ENCODE peak calls at places on chromosomes 11 and 22, in five cellular contexts. C is Caco-2; R is stimulated activated naive CD4-positive, alpha-beta T cell; Q is ureter; O is activated T-cell treated with anti-CD3 and anti-CD28 coated beads for 1 hour. A is an unnamed sample.

GRCh38 chr11:65894034-65894591 is 3.6 kb downstream of the CCDC85B start:
- DNase-seq in C (no peak), R (no peak), Q (no peak), O (no peak), A (no peak)

GRCh38 chr11:71151561-71151960 is 100.8 kb downstream of the SHANK2 start:
- DNase-seq in C (no peak), R (no peak), Q (no peak), O (no peak), A (no peak)

GRCh38 chr11:15288801-15289342 is 174.1 kb downstream of the INSC start:
- DNase-seq in C (no peak), R (no peak), Q (no peak), O (no peak), A (no peak)

GRCh38 chr11:69643646-69644045 is 2.7 kb downstream of the CCND1 start:
- DNase-seq in C (no peak), R (no peak), Q (no peak), O (no peak), A (no peak)

GRCh38 chr22:38016182-38017078 is 32.1 kb upstream of the SOX10 start:
- DNase-seq in C (no peak), R (no peak), Q (peak; percentile 77), O (no peak), A (no peak)

GRCh38 chr11:113339909-113340569 is 25.7 kb downstream of the TTC12 start:
- DNase-seq in C (no peak), R (no peak), Q (no peak), O (no peak), A (peak; percentile 44)

GRCh38 chr22:48894064-48894671 is 933.5 kb downstream of the BRD1 start:
- DNase-seq in C (no peak), R (no peak), Q (no peak), O (no peak), A (no peak)

GRCh38 chr11:3835100-3835485 is 5.7 kb downstream of the RHOG start:
- DNase-seq in C (no peak), R (no peak), Q (no peak), O (no peak), A (no peak)

GRCh38 chr11:73263640-73264039 is 8.5 kb upstream of the P2RY6 start:
- DNase-seq in C (no peak), R (no peak), Q (no peak), O (no peak), A (no peak)

GRCh38 chr11:93686812-93687211 is 25.3 kb downstream of the CEP295 start:
- DNase-seq in C (no peak), R (no peak), Q (no peak), O (no peak), A (no peak)

GRCh38 chr11:130633466-130633865 is 185.0 kb downstream of the ADAMTS15 start:
- DNase-seq in C (no peak), R (no peak), Q (no peak), O (no peak), A (no peak)

GRCh38 chr11:117969160-117969991 is 16.8 kb upstream of the IL10RA start:
- DNase-seq in C (no peak), R (no peak), Q (peak; percentile 23), O (no peak), A (no peak)

GRCh38 chr22:25564979-25565677 is 653 bp downstream of the GRK3 start:
- DNase-seq in C (peak; percentile 42), R (no peak), Q (no peak), O (peak; percentile 5), A (peak; percentile 53)